ENCODE peak calls at places on chromosomes 1 and 21, in six cellular contexts. Q is AG04450, K is right lobe of liver, S is PC-9, V is pancreas, F is cardiac muscle cell. I is an unnamed sample.

GRCh38 chr1:31111290-31111951 is 45.9 kb upstream of the PUM1 start:
- DNase-seq in Q (no peak), K (peak; percentile 83), S (peak; percentile 69), V (peak; percentile 44), F (peak; percentile 91), I (peak; percentile 41)

GRCh38 chr1:32337855-32338636 is 2.0 kb upstream of the MARCKSL1 start:
- DNase-seq in Q (no peak), K (no peak), S (no peak), V (peak; percentile 45), F (peak; percentile 84), I (no peak)

GRCh38 chr1:1946540-1946939 is 27.5 kb upstream of the TMEM52 start:
- DNase-seq in Q (no peak), K (peak; percentile 70), S (no peak), V (no peak), F (peak; percentile 86), I (no peak)

GRCh38 chr1:225509376-225509707 is 81.5 kb upstream of the LBR start:
- DNase-seq in Q (no peak), K (no peak), S (no peak), V (no peak), F (no peak), I (no peak)

GRCh38 chr1:7680791-7681165 is 90.3 kb upstream of the VAMP3 start:
- DNase-seq in Q (no peak), K (no peak), S (no peak), V (no peak), F (no peak), I (no peak)

GRCh38 chr1:248183996-248184395 is 9.4 kb downstream of the OR2M2 start:
- DNase-seq in Q (no peak), K (no peak), S (no peak), V (no peak), F (no peak), I (no peak)

GRCh38 chr21:20377250-20377649 is 621.0 kb upstream of the NCAM2 start:
- DNase-seq in Q (no peak), K (no peak), S (no peak), V (no peak), F (no peak), I (no peak)

GRCh38 chr1:185788386-185788785 is 54.2 kb downstream of the HMCN1 start:
- DNase-seq in Q (no peak), K (no peak), S (no peak), V (no peak), F (no peak), I (no peak)

GRCh38 chr1:107546571-107546970 is 405.7 kb downstream of the NTNG1 start:
- DNase-seq in Q (no peak), K (no peak), S (no peak), V (no peak), F (no peak), I (no peak)

GRCh38 chr1:91697322-91698260 is 188.4 kb downstream of the TGFBR3 start:
- DNase-seq in Q (no peak), K (no peak), S (no peak), V (no peak), F (peak; percentile 92), I (peak; percentile 37)

GRCh38 chr1:175804556-175804955 is 61.2 kb upstream of the TNR start:
- DNase-seq in Q (no peak), K (no peak), S (no peak), V (no peak), F (no peak), I (no peak)

GRCh38 chr21:31531967-31532366 is 127.5 kb upstream of the SOD1 start:
- DNase-seq in Q (no peak), K (no peak), S (no peak), V (no peak), F (peak; percentile 29), I (no peak)

GRCh38 chr1:111192074-111192473 is 8.4 kb downstream of the DENND2D start:
- DNase-seq in Q (no peak), K (no peak), S (no peak), V (no peak), F (no peak), I (no peak)

DNA sequence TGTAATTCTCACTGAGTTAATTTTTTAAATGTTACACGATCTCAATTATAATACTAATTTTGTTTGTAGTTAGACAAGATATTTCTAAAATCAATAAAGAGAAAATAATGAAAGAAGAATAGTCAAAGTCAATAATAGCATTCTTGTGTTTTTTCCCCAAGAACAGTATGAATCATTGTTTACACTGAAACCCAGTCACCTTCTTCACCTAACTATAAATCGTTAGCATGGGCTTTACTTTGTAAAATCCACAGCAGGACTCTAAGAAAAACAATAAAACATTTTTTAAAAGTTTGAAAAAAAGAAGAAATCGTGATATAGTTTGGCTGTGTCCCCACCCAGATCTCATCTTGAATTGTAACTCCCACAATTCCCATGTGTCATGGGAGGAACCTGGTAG is 234.6 kb upstream of the LYPLAL1 start:
- DNase-seq in Q (no peak), K (no peak), S (no peak), V (no peak), F (no peak), I (no peak)
- H3K4me3 ChIP-seq in Q (no peak overlapping the region), K (no peak overlapping the region), S (no peak overlapping the region), V (no peak overlapping the region), F (no peak overlapping the region), I (no peak overlapping the region)

DNA sequence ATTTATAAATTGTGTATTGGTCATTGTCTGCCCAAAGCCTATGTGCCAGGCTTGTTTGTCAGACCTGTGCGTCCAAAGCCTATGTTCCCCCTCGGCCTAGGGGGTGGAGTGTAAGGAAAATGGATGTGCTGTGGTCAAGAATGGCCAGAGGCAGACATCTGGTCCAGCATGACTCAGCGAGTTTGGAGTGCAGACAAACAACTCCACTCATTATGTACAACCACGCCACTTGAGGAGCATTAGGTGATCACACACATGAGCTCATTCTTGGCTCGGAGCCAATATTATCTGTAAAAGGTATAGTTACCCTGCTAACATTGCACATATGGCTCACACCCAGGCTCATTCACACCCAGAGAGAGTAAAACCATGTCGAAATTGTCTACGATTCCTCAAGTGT is 1047.6 kb upstream of the ADGRL4 start:
- DNase-seq in Q (peak; percentile 41), K (no peak), S (no peak), V (peak; percentile 6), F (peak; percentile 50), I (peak; percentile 86)
- TF ChIP-seq CTCF in Q (no peak), K (no peak), S (no peak), V (no peak), F (no peak), I (no peak)

DNA sequence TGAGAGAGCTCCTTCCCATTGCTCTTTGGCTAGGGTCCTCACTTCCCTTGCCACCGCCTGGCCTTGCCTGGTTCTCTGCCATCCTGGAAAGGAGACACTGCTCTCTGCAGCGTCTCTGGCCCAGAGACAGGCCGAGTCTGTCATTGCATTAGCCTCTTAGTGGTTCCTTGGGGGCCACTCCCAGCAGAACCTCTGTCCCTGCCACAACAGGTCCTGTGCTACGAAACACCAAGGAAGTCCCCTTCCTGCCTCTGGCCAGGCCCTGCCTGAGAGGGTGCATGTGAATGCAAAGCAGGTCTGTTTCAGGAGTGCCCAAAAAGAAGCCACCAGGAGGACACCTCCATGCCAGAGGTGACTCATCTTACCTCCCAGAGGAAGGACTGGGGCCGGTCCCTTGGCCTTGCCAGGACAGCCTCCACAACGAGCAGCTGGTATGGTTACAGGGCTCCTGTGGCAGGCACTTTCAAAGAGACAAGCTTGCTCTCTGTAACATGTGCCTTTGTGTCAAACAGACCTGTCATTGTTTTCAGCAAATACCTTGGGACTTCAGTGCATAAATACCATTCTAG is 59.6 kb downstream of the VPS26C start:
- DNase-seq in Q (no peak), K (no peak), S (no peak), V (peak; percentile 31), F (no peak), I (no peak)
- H3K4me3 ChIP-seq in Q (no peak overlapping the region), K (no peak overlapping the region), S (no peak overlapping the region), V (no peak overlapping the region), F (no peak overlapping the region), I (no peak overlapping the region)

DNA sequence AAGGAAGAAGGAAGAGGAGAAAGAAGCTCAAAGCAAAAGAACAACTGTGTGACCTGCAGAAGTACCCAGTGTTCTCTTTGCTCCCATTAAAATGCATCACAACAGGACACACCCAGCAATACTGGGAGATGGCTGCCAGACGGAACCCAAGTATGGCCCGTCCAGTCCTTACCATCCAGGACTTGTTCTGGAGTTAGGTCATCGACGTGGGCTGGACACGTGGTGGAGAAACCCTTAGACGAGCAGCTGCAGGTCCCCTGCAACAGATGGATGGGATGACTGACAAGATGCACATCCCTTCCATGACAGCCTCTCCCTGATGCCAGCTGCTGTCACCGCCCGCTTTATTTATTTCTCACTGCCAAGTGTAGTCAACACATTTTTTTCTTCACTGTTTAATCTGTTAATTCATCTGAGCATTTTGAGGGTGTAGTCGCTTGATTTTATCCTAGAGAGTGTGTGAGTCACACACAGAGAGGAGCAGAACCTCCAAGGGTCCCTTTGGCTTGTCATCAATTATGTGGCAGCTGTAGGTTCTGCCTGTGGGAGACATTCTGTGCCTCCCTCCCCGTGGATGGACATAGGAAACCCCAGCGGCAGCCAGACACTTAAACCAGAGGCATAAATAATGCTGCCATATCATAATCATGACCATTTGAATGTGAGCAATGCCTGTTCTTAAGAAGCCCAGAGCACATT is 80.9 kb downstream of the ABCA4 start:
- DNase-seq in Q (no peak), K (no peak), S (peak; percentile 61), V (no peak), F (no peak), I (no peak)
- TF ChIP-seq CTCF in Q (no peak), K (no peak), S (peak; percentile 28), V (no peak), F (no peak), I (no peak)

DNA sequence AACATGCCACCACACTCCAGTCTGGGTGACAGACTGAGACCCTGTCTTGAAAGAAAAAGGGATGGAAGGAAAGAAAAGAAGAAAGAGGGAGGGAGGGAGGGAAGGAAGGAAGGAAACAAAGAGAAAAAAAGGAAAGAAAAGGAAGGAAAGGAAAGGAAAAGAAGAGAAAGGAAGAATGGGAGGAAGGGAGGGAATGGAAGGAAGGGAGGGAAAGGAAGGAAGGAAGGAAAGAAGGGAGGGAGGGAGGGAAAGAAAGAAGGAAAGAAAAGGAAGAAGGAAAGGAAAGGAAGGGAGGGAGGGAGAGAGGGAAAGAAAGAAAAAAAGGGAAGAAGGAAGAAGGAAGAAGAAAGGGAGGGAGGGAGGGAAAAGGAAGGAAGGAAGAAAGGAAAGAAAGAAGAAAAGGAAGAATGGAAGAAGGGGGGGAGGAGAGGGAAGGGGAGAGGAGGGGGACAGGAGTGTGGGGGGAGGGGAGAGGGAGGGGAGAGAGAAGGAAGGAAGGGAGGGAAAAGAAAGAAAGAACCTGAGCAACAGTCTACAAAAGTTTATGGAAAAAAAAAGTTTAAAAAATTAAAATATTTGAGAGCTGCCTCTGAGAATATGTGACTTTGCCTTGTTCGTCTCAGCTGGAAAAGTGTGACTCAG is 5.1 kb upstream of the PPP1R15B start:
- DNase-seq in Q (no peak), K (no peak), S (no peak), V (no peak), F (no peak), I (no peak)
- H3K4me3 ChIP-seq in Q (peak overlapping the region; percentile 38), K (no peak overlapping the region), S (peak overlapping the region; percentile 51), V (no peak overlapping the region), F (no peak overlapping the region), I (no peak overlapping the region)

DNA sequence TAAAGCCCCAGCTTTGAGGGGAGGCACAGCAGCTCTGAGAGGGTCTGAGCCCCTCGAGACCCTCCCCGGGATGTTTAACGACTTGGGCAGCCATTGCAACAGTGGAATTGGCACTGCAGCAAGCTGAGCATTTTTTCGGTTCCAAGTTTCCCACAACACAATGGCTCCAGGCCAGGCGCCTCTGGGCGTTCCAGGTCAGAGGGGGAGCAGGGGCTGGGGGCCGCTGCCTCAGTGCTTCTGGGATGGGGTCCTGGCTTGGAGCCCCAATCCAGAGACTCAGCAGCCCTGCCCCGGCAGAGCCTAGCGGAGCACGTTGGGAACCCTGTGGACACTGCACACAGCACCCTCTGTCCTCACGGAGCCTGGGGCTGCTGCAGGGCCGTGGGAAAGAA is 50.0 kb downstream of the COL18A1 start:
- DNase-seq in Q (no peak), K (no peak), S (no peak), V (no peak), F (peak; percentile 62), I (no peak)
- TF ChIP-seq CTCF in Q (no peak), K (no peak), S (no peak), V (no peak), F (no peak), I (no peak)

I was measured in astrocyte of the cerebellum.